ENCODE peak calls at places on chromosomes 3 and 15, in six cellular contexts. H is HL-60, X is H1, P is SK-N-SH, Y is GM12878, C is K562. U is an unnamed sample.
A peak's percentile ranks its signal among the peaks of the same experiment; 100 is the strongest.

GRCh38 chr3:187287231-187287630 is 4.3 kb downstream of the MASP1 start:
- DNase-seq in C (no peak), P (no peak), H (no peak), Y (no peak), X (no peak), U (no peak)

GRCh38 chr3:70224337-70224736 is 88.1 kb downstream of the MDFIC2 start:
- DNase-seq in X (no peak), Y (no peak), C (no peak), H (no peak), P (no peak), U (no peak)

GRCh38 chr3:39011191-39011736 is 40.5 kb downstream of the SCN11A start:
- DNase-seq in P (no peak), C (no peak), X (no peak), Y (no peak), H (no peak), U (no peak)

GRCh38 chr3:16319307-16319706 is 54.3 kb downstream of the OXNAD1 start:
- DNase-seq in H (no peak), P (peak; percentile 34), X (no peak), C (peak; percentile 84), Y (no peak), U (peak; percentile 25)

GRCh38 chr3:188554404-188554803 is 400.4 kb downstream of the LPP start:
- DNase-seq in H (no peak), Y (no peak), P (no peak), C (no peak), X (no peak), U (no peak)

GRCh38 chr3:174533286-174533685 is 325.8 kb upstream of the NAALADL2 start:
- DNase-seq in Y (no peak), C (no peak), P (no peak), H (no peak), X (no peak), U (no peak)

GRCh38 chr3:23624305-23624704 is 181.4 kb upstream of the UBE2E1 start:
- DNase-seq in H (no peak), Y (peak; percentile 19), X (no peak), P (no peak), C (no peak), U (no peak)

GRCh38 chr15:69265347-69265955 is 33.3 kb upstream of the PAQR5 start:
- DNase-seq in Y (no peak), X (no peak), H (no peak), P (no peak), C (no peak), U (peak; percentile 47)

GRCh38 chr3:141360888-141361598 is 7.3 kb upstream of the ZBTB38 start:
- DNase-seq in Y (no peak), P (peak; percentile 70), H (no peak), X (no peak), C (peak; percentile 50), U (peak; percentile 98)

GRCh38 chr3:12613250-12613649 is 50.7 kb downstream of the RAF1 start:
- DNase-seq in H (no peak), X (no peak), Y (no peak), C (no peak), P (no peak), U (no peak)

GRCh38 chr15:101137312-101137940 is 114.4 kb downstream of the CHSY1 start:
- DNase-seq in C (peak; percentile 41), H (peak; percentile 55), P (peak; percentile 59), Y (no peak), X (no peak), U (no peak)

GRCh38 chr3:167467848-167468611 is 5.8 kb downstream of the SERPINI2 start:
- DNase-seq in Y (no peak), H (no peak), P (no peak), X (no peak), C (no peak), U (peak; percentile 62)

GRCh38 chr3:39443530-39443929 is 23.9 kb upstream of the MOBP start:
- DNase-seq in H (no peak), X (peak; percentile 21), C (no peak), Y (no peak), P (no peak), U (peak; percentile 7)

GRCh38 chr3:148716657-148717056 is 19.0 kb downstream of the AGTR1 start:
- DNase-seq in H (no peak), Y (no peak), P (no peak), X (no peak), C (no peak), U (no peak)

GRCh38 chr15:100788080-100788730 is 91.4 kb upstream of the ALDH1A3 start:
- DNase-seq in P (no peak), X (no peak), C (no peak), H (no peak), Y (no peak), U (no peak)

GRCh38 chr3:154188846-154189245 is 67.7 kb downstream of the ARHGEF26 start:
- DNase-seq in X (no peak), H (no peak), Y (no peak), P (no peak), C (no peak), U (no peak)

GRCh38 chr15:69253156-69253555 is 45.6 kb upstream of the PAQR5 start:
- DNase-seq in C (no peak), H (no peak), Y (no peak), P (peak; percentile 33), X (no peak), U (no peak)

GRCh38 chr15:69546182-69546581 is 93.6 kb downstream of the RPLP1 start:
- DNase-seq in Y (no peak), C (no peak), X (no peak), H (peak; percentile 11), P (no peak), U (no peak)

GRCh38 chr3:33855884-33856546 is 57.6 kb downstream of the PDCD6IP start:
- DNase-seq in Y (no peak), X (no peak), C (no peak), H (no peak), P (no peak), U (no peak)

GRCh38 chr3:146817705-146818104 is 212.6 kb upstream of the PLSCR5 start:
- DNase-seq in P (no peak), H (no peak), Y (no peak), X (no peak), C (no peak), U (no peak)

DNA sequence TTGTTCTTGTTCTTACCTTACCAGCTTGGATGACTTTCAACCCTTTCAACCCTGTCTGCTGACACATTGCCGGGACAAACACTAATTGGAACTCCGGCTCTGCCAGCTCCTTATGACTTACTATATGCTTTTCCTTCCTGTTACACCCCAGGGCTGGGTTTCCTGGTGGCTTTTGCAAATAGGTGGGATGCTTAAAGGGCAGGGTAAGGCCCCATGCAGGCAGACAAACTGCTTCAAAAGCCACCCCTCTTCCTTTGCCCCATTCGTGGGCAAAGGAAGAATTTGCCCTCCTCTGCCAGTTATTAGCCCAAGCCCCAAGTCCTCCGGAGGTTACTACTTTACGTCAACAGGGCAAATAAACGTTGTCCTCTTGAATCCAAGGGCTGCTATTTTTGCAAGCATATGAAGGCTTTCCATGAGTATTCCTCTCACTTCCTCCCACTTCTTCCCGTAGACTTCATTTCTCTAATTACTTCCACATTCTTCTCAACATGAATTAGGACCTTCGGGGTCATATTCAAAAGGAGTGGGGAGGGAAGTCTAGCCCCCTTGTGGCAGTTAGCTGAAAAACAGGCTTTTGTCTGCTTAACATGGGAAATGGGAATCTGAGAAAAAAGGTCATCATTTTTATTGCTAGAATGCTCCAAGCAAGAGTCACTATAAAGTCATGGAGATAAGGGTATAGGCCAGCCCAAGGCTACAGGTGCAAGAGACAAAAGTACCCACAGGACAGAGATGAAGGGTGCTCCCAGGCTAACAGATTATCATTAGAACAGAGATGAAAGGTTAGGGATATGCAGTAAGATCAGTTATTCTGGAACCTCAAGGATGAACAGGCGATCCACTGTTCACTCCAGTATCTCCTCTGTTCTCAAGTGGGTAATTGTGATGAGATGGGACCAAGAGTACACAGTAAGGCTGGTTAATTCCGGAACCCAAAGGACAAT is 56.3 kb upstream of the FSTL1 start:
- DNase-seq in C (peak; percentile 9), Y (no peak), P (peak; percentile 34), X (no peak), H (no peak), U (peak; percentile 32)
- TF ChIP-seq GABPA in C (no peak), Y (no peak), P (no peak), X (no peak), H (no peak), U (no peak)

GRCh38 chr15:37289109-37289765 is 188.9 kb upstream of the MEIS2 start:
- DNase-seq in P (peak; percentile 19), Y (no peak), C (no peak), H (no peak), X (no peak), U (peak; percentile 1)
- TF ChIP-seq GABPA in P (no peak), Y (no peak), C (no peak), H (no peak), X (no peak), U (no peak)

GRCh38 chr15:40347559-40348470 is 3.0 kb upstream of the PHGR1 start:
- DNase-seq in H (no peak), Y (no peak), P (no peak), X (no peak), C (no peak), U (no peak)

GRCh38 chr15:40346579-40347558 is 4.0 kb upstream of the PHGR1 start:
- DNase-seq in Y (no peak), C (no peak), X (no peak), P (no peak), H (no peak), U (peak; percentile 35)

GRCh38 chr15:40348471-40348864 is 2.4 kb upstream of the PHGR1 start:
- DNase-seq in P (no peak), X (no peak), C (no peak), Y (no peak), H (no peak), U (no peak)

GRCh38 chr15:40345867-40346578 is 4.8 kb upstream of the PHGR1 start:
- DNase-seq in P (no peak), X (no peak), H (no peak), Y (no peak), C (no peak), U (no peak)

DNA sequence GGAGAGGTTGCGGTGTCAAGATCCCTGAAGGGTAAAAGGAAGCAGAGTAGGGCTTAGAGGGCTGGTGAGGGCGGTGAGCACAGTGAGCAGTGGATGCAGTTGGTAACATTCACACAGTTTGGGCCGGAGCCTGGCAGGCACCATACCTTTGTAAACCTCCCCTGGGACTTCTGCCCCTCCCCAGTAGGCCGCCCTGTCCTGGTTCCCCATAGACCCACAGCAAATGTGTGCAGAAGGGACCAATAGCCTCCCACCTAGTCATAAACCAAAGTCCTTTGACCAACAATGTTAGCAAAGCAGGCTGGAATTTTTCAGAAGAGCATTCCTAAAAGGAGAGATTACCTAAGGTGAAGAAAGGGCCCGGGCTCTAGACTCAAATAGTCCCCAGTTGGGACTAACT is 1.7 kb upstream of the PHGR1 start:
- DNase-seq in C (no peak), Y (no peak), H (no peak), X (no peak), P (no peak), U (peak; percentile 74)
- TF ChIP-seq GABPA in C (no peak), Y (no peak), H (no peak), X (no peak), P (no peak), U (no peak)

DNA sequence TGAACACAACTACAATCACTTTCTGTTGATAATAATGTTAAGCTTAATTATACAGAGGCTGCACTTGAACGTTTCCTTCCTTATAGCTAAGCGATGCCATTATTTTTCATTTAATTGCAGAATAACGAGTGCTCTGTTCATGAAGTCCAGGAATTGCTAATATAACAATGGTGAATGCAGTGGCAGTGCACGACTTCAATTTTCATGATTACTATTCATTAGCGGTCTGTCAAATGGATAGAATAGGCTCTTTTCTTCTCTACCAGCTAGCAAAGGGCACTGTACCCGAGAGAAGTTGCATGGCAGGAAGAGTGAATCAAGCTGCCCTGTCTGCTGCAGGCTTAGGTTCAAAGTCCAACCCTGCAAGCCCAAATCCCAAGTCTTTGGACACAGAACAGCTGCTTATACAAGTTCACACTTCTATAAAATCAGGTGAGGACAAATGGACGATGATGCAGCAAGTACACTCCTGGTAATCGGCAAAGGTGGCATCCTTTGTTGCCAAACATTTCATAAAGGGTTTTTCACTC is 75.6 kb downstream of the PDZRN3 start:
- DNase-seq in H (no peak), C (no peak), P (no peak), Y (no peak), X (no peak), U (no peak)
- TF ChIP-seq GABPA in H (no peak), C (no peak), P (no peak), Y (no peak), X (no peak), U (no peak)